ENCODE peak calls at places on chromosome 21, in five cellular contexts. One of them, this sample, is unnamed.

GRCh38 chr21:20591294-20591693 is 406.9 kb upstream of the NCAM2 start:
- DNase-seq in DND-41: no peak
- DNase-seq in transverse colon: no peak
- DNase-seq in RWPE1: no peak
- DNase-seq in heart left ventricle: no peak
- DNase-seq in this sample: no peak

GRCh38 chr21:20994790-20995189 is 3.4 kb upstream of the NCAM2 start:
- DNase-seq in DND-41: no peak
- DNase-seq in transverse colon: no peak
- DNase-seq in RWPE1: no peak
- DNase-seq in heart left ventricle: no peak
- DNase-seq in this sample: no peak

GRCh38 chr21:38645282-38645681 is 147.0 kb upstream of the ERG start:
- DNase-seq in DND-41: no peak
- DNase-seq in transverse colon: no peak
- DNase-seq in RWPE1: peak; percentile 40
- DNase-seq in heart left ventricle: no peak
- DNase-seq in this sample: no peak

GRCh38 chr21:42293649-42294272 is 21.4 kb downstream of the TFF3 start:
- DNase-seq in DND-41: no peak
- DNase-seq in transverse colon: no peak
- DNase-seq in RWPE1: no peak
- DNase-seq in heart left ventricle: no peak
- DNase-seq in this sample: no peak

GRCh38 chr21:34728479-34728878 is 59.7 kb downstream of the CLIC6 start:
- DNase-seq in DND-41: no peak
- DNase-seq in transverse colon: peak; percentile 53
- DNase-seq in RWPE1: no peak
- DNase-seq in heart left ventricle: no peak
- DNase-seq in this sample: no peak

GRCh38 chr21:27570306-27570868 is 603.5 kb upstream of the ADAMTS5 start:
- DNase-seq in DND-41: no peak
- DNase-seq in transverse colon: peak; percentile 14
- DNase-seq in RWPE1: peak; percentile 8
- DNase-seq in heart left ventricle: peak; percentile 82
- DNase-seq in this sample: no peak

GRCh38 chr21:17925000-17925610 is 105.9 kb upstream of the C21orf91 start:
- DNase-seq in DND-41: peak; percentile 50
- DNase-seq in transverse colon: peak; percentile 42
- DNase-seq in RWPE1: peak; percentile 73
- DNase-seq in heart left ventricle: no peak
- DNase-seq in this sample: peak; percentile 76

GRCh38 chr21:43191521-43191920 is 22.7 kb downstream of the CRYAA start:
- DNase-seq in DND-41: no peak
- DNase-seq in transverse colon: no peak
- DNase-seq in RWPE1: no peak
- DNase-seq in heart left ventricle: no peak
- DNase-seq in this sample: no peak

GRCh38 chr21:26795866-26796329 is 49.3 kb downstream of the ADAMTS1 start:
- DNase-seq in DND-41: peak; percentile 21
- DNase-seq in transverse colon: peak; percentile 63
- DNase-seq in RWPE1: peak; percentile 67
- DNase-seq in heart left ventricle: peak; percentile 73
- DNase-seq in this sample: no peak

GRCh38 chr21:39676054-39676771 is 63.5 kb downstream of the B3GALT5 start:
- DNase-seq in DND-41: no peak
- DNase-seq in transverse colon: peak; percentile 31
- DNase-seq in RWPE1: peak; percentile 34
- DNase-seq in heart left ventricle: peak; percentile 64
- DNase-seq in this sample: no peak

GRCh38 chr21:15437873-15438272 is 291.9 kb upstream of the USP25 start:
- DNase-seq in DND-41: no peak
- DNase-seq in transverse colon: no peak
- DNase-seq in RWPE1: no peak
- DNase-seq in heart left ventricle: no peak
- DNase-seq in this sample: no peak

GRCh38 chr21:35395728-35396127 is 346.6 kb upstream of the RUNX1 start:
- DNase-seq in DND-41: no peak
- DNase-seq in transverse colon: no peak
- DNase-seq in RWPE1: peak; percentile 65
- DNase-seq in heart left ventricle: no peak
- DNase-seq in this sample: no peak

GRCh38 chr21:36350282-36350910 is 30.4 kb downstream of the MORC3 start:
- DNase-seq in DND-41: no peak
- DNase-seq in transverse colon: no peak
- DNase-seq in RWPE1: no peak
- DNase-seq in heart left ventricle: no peak
- DNase-seq in this sample: no peak

GRCh38 chr21:35882791-35883240 is 177.5 kb downstream of the SETD4 start:
- DNase-seq in DND-41: no peak
- DNase-seq in transverse colon: no peak
- DNase-seq in RWPE1: no peak
- DNase-seq in heart left ventricle: no peak
- DNase-seq in this sample: no peak

GRCh38 chr21:34186119-34186719 is 112.8 kb downstream of the MRPS6 start:
- DNase-seq in DND-41: no peak
- DNase-seq in transverse colon: no peak
- DNase-seq in RWPE1: no peak
- DNase-seq in heart left ventricle: peak; percentile 33
- DNase-seq in this sample: no peak

GRCh38 chr21:38930838-38931237 is 125.1 kb downstream of the ETS2 start:
- DNase-seq in DND-41: no peak
- DNase-seq in transverse colon: no peak
- DNase-seq in RWPE1: no peak
- DNase-seq in heart left ventricle: no peak
- DNase-seq in this sample: no peak

GRCh38 chr21:33578959-33579542 is 9.4 kb downstream of the DONSON start:
- DNase-seq in DND-41: no peak
- DNase-seq in transverse colon: no peak
- DNase-seq in RWPE1: no peak
- DNase-seq in heart left ventricle: no peak
- DNase-seq in this sample: no peak

GRCh38 chr21:34129971-34130597 is 56.7 kb downstream of the MRPS6 start:
- DNase-seq in DND-41: peak; percentile 45
- DNase-seq in transverse colon: no peak
- DNase-seq in RWPE1: no peak
- DNase-seq in heart left ventricle: no peak
- DNase-seq in this sample: peak; percentile 31

GRCh38 chr21:25457411-25457810 is 149.9 kb downstream of the MRPL39 start:
- DNase-seq in DND-41: no peak
- DNase-seq in transverse colon: no peak
- DNase-seq in RWPE1: peak; percentile 56
- DNase-seq in heart left ventricle: no peak
- DNase-seq in this sample: peak; percentile 61

GRCh38 chr21:34807146-34807880 is 138.5 kb downstream of the CLIC6 start:
- DNase-seq in DND-41: no peak
- DNase-seq in transverse colon: no peak
- DNase-seq in RWPE1: peak; percentile 92
- DNase-seq in heart left ventricle: no peak
- DNase-seq in this sample: no peak

GRCh38 chr21:42847051-42847707 is 32.2 kb downstream of the WDR4 start:
- DNase-seq in DND-41: no peak
- DNase-seq in transverse colon: no peak
- DNase-seq in RWPE1: no peak
- DNase-seq in heart left ventricle: no peak
- DNase-seq in this sample: no peak

GRCh38 chr21:42763578-42764442 is 110.4 kb downstream of the PDE9A start:
- DNase-seq in DND-41: no peak
- DNase-seq in transverse colon: no peak
- DNase-seq in RWPE1: no peak
- DNase-seq in heart left ventricle: peak; percentile 35
- DNase-seq in this sample: no peak

GRCh38 chr21:16071082-16071481 is 341.3 kb downstream of the USP25 start:
- DNase-seq in DND-41: no peak
- DNase-seq in transverse colon: no peak
- DNase-seq in RWPE1: no peak
- DNase-seq in heart left ventricle: peak; percentile 21
- DNase-seq in this sample: no peak

GRCh38 chr21:42614811-42615342 is 38.5 kb upstream of the PDE9A start:
- DNase-seq in DND-41: peak; percentile 65
- DNase-seq in transverse colon: peak; percentile 37
- DNase-seq in RWPE1: peak; percentile 78
- DNase-seq in heart left ventricle: no peak
- DNase-seq in this sample: peak; percentile 18

GRCh38 chr21:17610862-17611261 is 1.8 kb downstream of the BTG3 start:
- DNase-seq in DND-41: no peak
- DNase-seq in transverse colon: peak; percentile 15
- DNase-seq in RWPE1: no peak
- DNase-seq in heart left ventricle: no peak
- DNase-seq in this sample: peak; percentile 15

GRCh38 chr21:14917762-14918161 is 147.0 kb downstream of the NRIP1 start:
- DNase-seq in DND-41: no peak
- DNase-seq in transverse colon: no peak
- DNase-seq in RWPE1: no peak
- DNase-seq in heart left ventricle: no peak
- DNase-seq in this sample: no peak

GRCh38 chr21:45294509-45295291 is 7.0 kb upstream of the POFUT2 start:
- DNase-seq in DND-41: no peak
- DNase-seq in transverse colon: peak; percentile 78
- DNase-seq in RWPE1: no peak
- DNase-seq in heart left ventricle: peak; percentile 92
- DNase-seq in this sample: no peak
- H3K27ac ChIP-seq in DND-41: no peak overlapping the region
- H3K27ac ChIP-seq in transverse colon: peak overlapping the region; percentile 94
- H3K27ac ChIP-seq in RWPE1: no peak overlapping the region
- H3K27ac ChIP-seq in heart left ventricle: peak overlapping the region; percentile 84
- H3K27ac ChIP-seq in this sample: no peak overlapping the region

DNA sequence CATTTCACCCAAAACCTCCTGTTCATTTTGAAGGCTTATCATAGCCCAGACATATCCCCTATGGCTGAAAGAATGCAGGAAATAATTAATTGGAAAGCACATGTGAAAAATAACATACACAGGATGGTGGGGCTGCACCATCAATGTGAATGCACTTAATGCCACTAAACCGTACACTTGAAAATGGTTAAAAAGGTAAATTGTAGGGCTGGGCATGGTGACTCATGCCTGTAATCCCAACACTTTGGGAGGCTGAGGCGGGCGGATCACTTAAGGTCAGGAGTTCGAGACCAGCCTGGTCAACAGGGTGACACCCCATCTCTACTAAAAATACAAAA is 98.7 kb upstream of the BACE2 start:
- DNase-seq in DND-41: no peak
- DNase-seq in transverse colon: no peak
- DNase-seq in RWPE1: no peak
- DNase-seq in heart left ventricle: no peak
- DNase-seq in this sample: no peak
- TF ChIP-seq CTCF in DND-41: no peak
- TF ChIP-seq CTCF in transverse colon: peak; percentile 12
- TF ChIP-seq CTCF in RWPE1: peak; percentile 42
- TF ChIP-seq CTCF in heart left ventricle: peak; percentile 14
- TF ChIP-seq CTCF in this sample: no peak

GRCh38 chr21:37562920-37563640 is 196.5 kb downstream of the DYRK1A start:
- DNase-seq in DND-41: no peak
- DNase-seq in transverse colon: peak; percentile 41
- DNase-seq in RWPE1: no peak
- DNase-seq in heart left ventricle: peak; percentile 48
- DNase-seq in this sample: no peak
- H3K27ac ChIP-seq in DND-41: peak overlapping the region; percentile 82
- H3K27ac ChIP-seq in transverse colon: peak overlapping the region; percentile 91
- H3K27ac ChIP-seq in RWPE1: peak overlapping the region; percentile 93
- H3K27ac ChIP-seq in heart left ventricle: peak overlapping the region; percentile 97
- H3K27ac ChIP-seq in this sample: no peak overlapping the region

DNA sequence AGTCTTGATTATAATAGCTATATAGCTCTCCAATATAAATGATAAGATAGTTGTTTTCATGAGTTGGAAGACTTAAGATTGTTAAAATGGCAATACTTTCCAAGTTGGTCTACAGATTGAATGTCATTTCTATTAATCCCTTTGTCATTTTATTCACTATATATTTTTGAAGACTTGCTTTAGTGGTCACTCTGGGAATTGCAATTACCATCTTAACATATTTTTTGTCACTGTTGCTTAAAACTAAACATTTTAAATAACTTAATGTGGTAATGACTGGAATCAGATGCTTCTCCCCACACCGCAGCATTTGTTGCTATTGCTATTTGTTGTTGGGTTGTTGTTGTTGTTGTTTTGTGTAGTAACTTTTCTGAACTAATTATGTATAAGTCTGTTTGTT is 1592.9 kb downstream of the MRPL39 start:
- DNase-seq in DND-41: no peak
- DNase-seq in transverse colon: no peak
- DNase-seq in RWPE1: no peak
- DNase-seq in heart left ventricle: no peak
- DNase-seq in this sample: no peak
- TF ChIP-seq CTCF in DND-41: peak; percentile 40
- TF ChIP-seq CTCF in transverse colon: no peak
- TF ChIP-seq CTCF in RWPE1: peak; percentile 19
- TF ChIP-seq CTCF in heart left ventricle: no peak
- TF ChIP-seq CTCF in this sample: peak; percentile 50

DNA sequence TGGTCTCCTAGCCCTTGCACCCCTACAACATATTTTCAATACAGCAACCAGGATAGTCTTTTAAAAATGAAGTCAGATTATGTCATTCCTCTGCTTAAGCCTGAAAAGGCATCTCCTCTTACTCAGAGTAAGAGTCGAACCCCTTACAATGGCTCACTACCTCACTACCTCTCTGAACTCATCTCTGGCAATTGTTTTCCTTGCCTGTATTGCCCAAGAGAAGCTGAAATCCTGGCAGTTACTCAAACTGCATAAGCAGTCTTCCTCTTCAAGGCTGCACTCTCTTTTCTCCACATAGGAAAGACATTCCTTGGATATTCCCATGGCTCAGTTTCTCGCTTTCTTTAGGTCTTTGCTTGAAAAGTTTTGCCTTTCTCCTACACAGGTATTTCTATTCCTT is 22.7 kb downstream of the CLDN8 start:
- DNase-seq in DND-41: no peak
- DNase-seq in transverse colon: no peak
- DNase-seq in RWPE1: no peak
- DNase-seq in heart left ventricle: no peak
- DNase-seq in this sample: no peak
- H3K27ac ChIP-seq in DND-41: no peak overlapping the region
- H3K27ac ChIP-seq in transverse colon: no peak overlapping the region
- H3K27ac ChIP-seq in RWPE1: no peak overlapping the region
- H3K27ac ChIP-seq in heart left ventricle: no peak overlapping the region
- H3K27ac ChIP-seq in this sample: no peak overlapping the region

GRCh38 chr21:31659286-31660133 is at the start of gene SOD1:
- DNase-seq in DND-41: peak; percentile 96
- DNase-seq in transverse colon: peak; percentile 96
- DNase-seq in RWPE1: peak; percentile 94
- DNase-seq in heart left ventricle: peak; percentile 97
- DNase-seq in this sample: peak; percentile 96
- TF ChIP-seq CTCF in DND-41: no peak
- TF ChIP-seq CTCF in transverse colon: no peak
- TF ChIP-seq CTCF in RWPE1: no peak
- TF ChIP-seq CTCF in heart left ventricle: no peak
- TF ChIP-seq CTCF in this sample: no peak

GRCh38 chr21:45300786-45301520 is 13.3 kb upstream of the POFUT2 start:
- DNase-seq in DND-41: no peak
- DNase-seq in transverse colon: no peak
- DNase-seq in RWPE1: no peak
- DNase-seq in heart left ventricle: no peak
- DNase-seq in this sample: no peak

GRCh38 chr21:45301521-45302081 is 13.9 kb upstream of the POFUT2 start:
- DNase-seq in DND-41: no peak
- DNase-seq in transverse colon: no peak
- DNase-seq in RWPE1: no peak
- DNase-seq in heart left ventricle: no peak
- DNase-seq in this sample: no peak

GRCh38 chr21:45299026-45299863 is 11.6 kb upstream of the POFUT2 start:
- DNase-seq in DND-41: no peak
- DNase-seq in transverse colon: no peak
- DNase-seq in RWPE1: no peak
- DNase-seq in heart left ventricle: peak; percentile 82
- DNase-seq in this sample: no peak

GRCh38 chr21:45302082-45303061 is 14.7 kb upstream of the POFUT2 start:
- DNase-seq in DND-41: no peak
- DNase-seq in transverse colon: peak; percentile 65
- DNase-seq in RWPE1: no peak
- DNase-seq in heart left ventricle: peak; percentile 88
- DNase-seq in this sample: no peak

GRCh38 chr21:45299864-45300785 is 12.4 kb upstream of the POFUT2 start:
- DNase-seq in DND-41: no peak
- DNase-seq in transverse colon: no peak
- DNase-seq in RWPE1: no peak
- DNase-seq in heart left ventricle: no peak
- DNase-seq in this sample: no peak
- H3K27ac ChIP-seq in DND-41: no peak overlapping the region
- H3K27ac ChIP-seq in transverse colon: peak overlapping the region; percentile 84
- H3K27ac ChIP-seq in RWPE1: no peak overlapping the region
- H3K27ac ChIP-seq in heart left ventricle: peak overlapping the region; percentile 58
- H3K27ac ChIP-seq in this sample: no peak overlapping the region

This sample was measured in OCI-LY7.